ENCODE peak calls at places on chromosomes 11 and 22, in four cellular contexts. X is GM12864, C is fibroblast of lung, U is HepG2. D is an unnamed sample.

GRCh38 chr11:13776134-13776815 is 107.8 kb downstream of the FAR1 start:
- DNase-seq in X (no peak), C (no peak), U (no peak), D (no peak)

GRCh38 chr22:29663230-29663826 is 56.5 kb upstream of the CABP7 start:
- DNase-seq in X (no peak), C (peak), U (no peak), D (no peak)

GRCh38 chr22:31296258-31296657 is 4.0 kb upstream of the PIK3IP1 start:
- DNase-seq in X (no peak), C (peak), U (no peak), D (no peak)

GRCh38 chr11:77407613-77408012 is 66.3 kb downstream of the PAK1 start:
- DNase-seq in X (no peak), C (peak), U (peak), D (no peak)

GRCh38 chr22:48071828-48072227 is 1309.4 kb downstream of the TBC1D22A start:
- DNase-seq in X (no peak), C (no peak), U (no peak), D (no peak)

GRCh38 chr11:72584933-72585597 is 89.2 kb downstream of the PDE2A start:
- DNase-seq in X (no peak), C (no peak), U (no peak), D (no peak)

GRCh38 chr11:20618083-20618482 is 18.7 kb downstream of the SLC6A5 start:
- DNase-seq in X (no peak), C (no peak), U (no peak), D (no peak)

GRCh38 chr22:37454857-37455686 is 27.8 kb upstream of the ELFN2 start:
- DNase-seq in X (no peak), C (peak), U (peak), D (no peak)

DNA sequence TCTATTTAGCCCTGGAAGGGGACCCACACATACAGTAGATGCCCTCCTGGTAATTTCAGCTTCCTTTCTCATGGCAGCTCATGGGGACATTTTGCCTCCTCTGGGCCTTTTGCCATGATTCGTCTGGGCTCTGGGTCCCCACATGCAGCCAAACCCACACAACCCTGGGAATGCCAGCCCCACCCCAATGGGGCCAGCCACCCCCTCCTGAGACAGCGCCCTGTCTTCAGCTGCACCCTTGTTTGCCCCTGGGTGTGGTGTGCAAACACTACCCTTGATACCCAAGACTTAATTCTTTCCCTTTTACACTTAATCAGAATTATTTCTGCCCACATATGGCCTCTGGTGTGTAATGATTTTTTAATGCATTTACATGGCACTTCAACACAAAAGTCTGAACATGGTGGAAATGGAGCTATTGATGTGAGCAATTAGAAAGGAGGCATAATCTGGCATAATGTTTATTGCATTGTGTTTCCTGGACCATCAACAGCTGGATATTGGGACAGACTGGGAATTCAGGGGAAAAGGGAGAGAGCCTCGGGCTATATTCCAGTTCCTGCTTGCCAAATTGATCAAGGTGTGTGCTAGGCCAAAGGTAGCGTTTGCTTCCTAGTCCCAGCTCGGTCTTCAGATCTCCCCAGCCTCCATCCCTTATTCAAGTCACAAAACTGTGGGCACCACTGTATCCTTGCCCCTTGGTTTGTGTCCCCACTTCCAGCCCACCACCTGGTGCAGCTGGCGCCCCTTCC is 85.0 kb upstream of the ANO1 start:
- DNase-seq in X (no peak), C (no peak), U (no peak), D (no peak)
- TF ChIP-seq CTCF in X (no peak), C (no peak), U (no peak), D (no peak)

GRCh38 chr11:45266693-45267451 is 19.3 kb downstream of the SYT13 start:
- DNase-seq in X (no peak), C (no peak), U (peak), D (no peak)
- TF ChIP-seq CTCF in X (peak), C (no peak), U (peak), D (no peak)

GRCh38 chr11:67311556-67312082 is 8.3 kb downstream of the SSH3 start:
- DNase-seq in X (no peak), C (no peak), U (no peak), D (no peak)
- TF ChIP-seq CTCF in X (no peak), C (no peak), U (no peak), D (no peak)

GRCh38 chr11:975824-976223 is 50.2 kb downstream of the AP2A2 start:
- DNase-seq in X (no peak), C (peak), U (peak), D (peak)
- TF ChIP-seq CTCF in X (no peak), C (no peak), U (peak), D (no peak)

GRCh38 chr11:83292709-83293435 is 6.7 kb upstream of the CCDC90B start:
- DNase-seq in X (peak), C (peak), U (peak), D (peak)
- TF ChIP-seq CTCF in X (peak), C (peak), U (peak), D (peak)

D was measured in HL-60.